ENCODE peak calls at places on chromosome 1, in ten cellular contexts. C, Q, X, B, G, T, E, L, R and P are unnamed samples.

GRCh38 chr1:194477908-194478307 is 1291.5 kb upstream of the B3GALT2 start:
- DNase-seq in C (no peak), Q (no peak), X (no peak), B (no peak), G (no peak), T (no peak), E (no peak), L (no peak), R (no peak), P (no peak)

GRCh38 chr1:212158912-212159796 is 123.6 kb downstream of the DTL start:
- DNase-seq in C (no peak), Q (no peak), X (no peak), B (no peak), G (no peak), T (no peak), E (no peak), L (no peak), R (no peak), P (no peak)

GRCh38 chr1:119779869-119780356 is 11.2 kb upstream of the HMGCS2 start:
- DNase-seq in C (no peak), Q (peak; percentile 64), X (peak; percentile 58), B (peak; percentile 87), G (no peak), T (no peak), E (no peak), L (no peak), R (no peak), P (peak; percentile 28)

GRCh38 chr1:21355956-21356355 is 65.7 kb upstream of the ECE1 start:
- DNase-seq in C (no peak), Q (no peak), X (no peak), B (no peak), G (no peak), T (no peak), E (no peak), L (no peak), R (no peak), P (no peak)

GRCh38 chr1:181204530-181204929 is 116.0 kb downstream of the IER5 start:
- DNase-seq in C (no peak), Q (no peak), X (no peak), B (no peak), G (no peak), T (no peak), E (no peak), L (no peak), R (no peak), P (no peak)

GRCh38 chr1:48775817-48776399 is 783 bp downstream of the BEND5 start:
- DNase-seq in C (no peak), Q (no peak), X (no peak), B (no peak), G (no peak), T (no peak), E (no peak), L (no peak), R (no peak), P (peak; percentile 14)

GRCh38 chr1:36248250-36248894 is 24.1 kb downstream of the THRAP3 start:
- DNase-seq in C (peak; percentile 77), Q (peak; percentile 61), X (peak; percentile 94), B (peak; percentile 95), G (peak; percentile 82), T (peak; percentile 89), E (no peak), L (no peak), R (no peak), P (peak; percentile 92)

GRCh38 chr1:74733616-74734484 is 898 bp downstream of the TYW3 start:
- DNase-seq in C (peak; percentile 34), Q (no peak), X (peak; percentile 81), B (peak; percentile 85), G (no peak), T (peak; percentile 38), E (peak; percentile 87), L (peak; percentile 77), R (no peak), P (peak; percentile 63)

GRCh38 chr1:208028526-208028925 is 117.6 kb upstream of the CD34 start:
- DNase-seq in C (no peak), Q (no peak), X (no peak), B (no peak), G (no peak), T (no peak), E (no peak), L (no peak), R (no peak), P (peak; percentile 34)

GRCh38 chr1:208027861-208028260 is 116.9 kb upstream of the CD34 start:
- DNase-seq in C (no peak), Q (no peak), X (no peak), B (no peak), G (no peak), T (no peak), E (no peak), L (no peak), R (no peak), P (no peak)

GRCh38 chr1:208030320-208031091 is 119.6 kb upstream of the CD34 start:
- DNase-seq in C (no peak), Q (no peak), X (peak; percentile 72), B (peak; percentile 75), G (no peak), T (no peak), E (no peak), L (no peak), R (peak; percentile 67), P (peak; percentile 62)

GRCh38 chr1:208031316-208031931 is 120.5 kb upstream of the CD34 start:
- DNase-seq in C (no peak), Q (no peak), X (no peak), B (no peak), G (no peak), T (no peak), E (no peak), L (no peak), R (no peak), P (no peak)

DNA sequence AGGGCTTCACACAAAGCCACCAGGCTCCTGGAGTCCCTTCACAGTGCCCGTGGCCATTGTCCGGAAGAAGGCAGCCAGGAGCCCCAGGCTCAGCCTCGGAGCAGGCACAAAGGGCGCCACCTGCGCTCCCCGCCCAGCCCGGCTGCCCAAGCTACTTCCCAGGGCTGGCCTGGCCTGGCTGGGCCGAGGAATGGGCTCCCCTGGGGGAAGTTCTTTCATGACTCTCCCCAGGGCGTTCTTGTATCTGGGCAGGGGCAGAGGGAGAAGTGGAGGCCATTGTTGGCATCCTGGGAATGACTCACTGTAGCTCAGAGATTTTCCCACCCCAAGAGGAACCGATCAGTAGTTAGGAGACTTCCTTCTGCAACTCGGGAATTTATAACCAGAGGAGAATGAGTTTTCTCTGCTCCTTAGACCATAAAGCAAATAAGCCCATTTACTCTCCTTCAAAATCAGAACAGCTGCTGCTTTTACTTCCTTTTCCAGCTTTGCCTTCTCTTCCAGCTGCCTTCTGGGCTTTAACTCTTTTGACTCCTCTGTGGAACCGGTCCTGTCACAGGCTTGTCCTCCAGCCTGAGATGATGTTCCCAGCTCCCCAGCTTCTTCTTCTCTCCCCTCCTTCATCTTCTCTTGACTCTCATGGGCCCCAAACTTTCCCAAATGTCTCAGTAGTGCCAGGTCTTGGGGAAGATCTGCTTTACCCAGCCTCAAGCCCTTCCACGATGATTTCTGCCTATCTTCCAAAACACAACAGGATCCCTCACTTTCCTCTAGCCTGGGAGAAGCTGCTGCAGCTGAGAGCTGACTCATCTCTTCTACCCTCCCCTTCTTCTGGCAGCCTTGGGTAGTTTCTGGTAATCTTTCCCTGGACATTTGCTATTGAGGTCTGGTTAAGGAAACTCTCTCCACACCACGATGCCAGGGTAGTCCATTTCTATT is 118.7 kb upstream of the CD34 start:
- DNase-seq in C (no peak), Q (no peak), X (peak; percentile 80), B (peak; percentile 80), G (peak; percentile 84), T (no peak), E (no peak), L (no peak), R (no peak), P (peak; percentile 84)
- H3K4me3 ChIP-seq in C (no peak overlapping the region), Q (no peak overlapping the region), X (no peak overlapping the region), B (no peak overlapping the region), G (no peak overlapping the region), T (no peak overlapping the region), E (no peak overlapping the region), L (no peak overlapping the region), R (no peak overlapping the region), P (no peak overlapping the region)

GRCh38 chr1:176540428-176540827 is 77.5 kb downstream of the PAPPA2 start:
- DNase-seq in C (no peak), Q (no peak), X (no peak), B (no peak), G (no peak), T (no peak), E (no peak), L (no peak), R (no peak), P (no peak)

GRCh38 chr1:176543360-176544136 is 80.6 kb downstream of the PAPPA2 start:
- DNase-seq in C (no peak), Q (no peak), X (no peak), B (no peak), G (no peak), T (no peak), E (no peak), L (no peak), R (no peak), P (no peak)

GRCh38 chr1:176539018-176539417 is 76.0 kb downstream of the PAPPA2 start:
- DNase-seq in C (no peak), Q (no peak), X (no peak), B (no peak), G (no peak), T (no peak), E (no peak), L (no peak), R (no peak), P (no peak)

GRCh38 chr1:176545034-176545639 is 82.2 kb downstream of the PAPPA2 start:
- DNase-seq in C (no peak), Q (no peak), X (no peak), B (no peak), G (no peak), T (no peak), E (no peak), L (no peak), R (no peak), P (no peak)

DNA sequence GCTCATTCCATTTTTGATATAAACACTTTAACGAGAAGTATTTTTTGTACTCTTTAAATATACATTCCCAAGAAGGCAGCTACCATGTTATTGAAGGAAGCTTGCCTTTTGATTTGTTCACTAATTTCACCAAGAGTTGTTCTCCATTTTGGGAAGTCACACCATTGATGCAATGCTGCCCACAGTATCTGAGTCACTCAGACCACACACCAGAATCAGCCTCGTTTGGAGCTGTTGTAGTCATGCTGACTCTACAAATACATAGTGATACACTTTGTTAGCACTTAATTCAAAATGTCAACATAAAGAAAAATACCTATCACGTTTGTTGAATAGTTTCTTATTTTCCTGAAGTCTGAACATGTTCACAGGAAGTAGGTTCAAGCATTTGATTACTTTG is 78.7 kb downstream of the PAPPA2 start:
- DNase-seq in C (no peak), Q (no peak), X (no peak), B (no peak), G (no peak), T (no peak), E (no peak), L (no peak), R (no peak), P (no peak)
- H3K4me3 ChIP-seq in C (no peak overlapping the region), Q (no peak overlapping the region), X (no peak overlapping the region), B (no peak overlapping the region), G (no peak overlapping the region), T (no peak overlapping the region), E (no peak overlapping the region), L (no peak overlapping the region), R (no peak overlapping the region), P (no peak overlapping the region)

GRCh38 chr1:46543382-46543760 is 8.1 kb downstream of the KNCN start:
- DNase-seq in C (no peak), Q (no peak), X (no peak), B (no peak), G (no peak), T (no peak), E (no peak), L (no peak), R (no peak), P (no peak)
- H3K4me3 ChIP-seq in C (no peak overlapping the region), Q (no peak overlapping the region), X (no peak overlapping the region), B (no peak overlapping the region), G (no peak overlapping the region), T (no peak overlapping the region), E (no peak overlapping the region), L (no peak overlapping the region), R (no peak overlapping the region), P (no peak overlapping the region)

GRCh38 chr1:109912214-109912861 is 1.7 kb downstream of the CSF1 start:
- DNase-seq in C (no peak), Q (no peak), X (peak; percentile 27), B (no peak), G (no peak), T (no peak), E (no peak), L (no peak), R (no peak), P (no peak)
- H3K4me3 ChIP-seq in C (peak overlapping the region; percentile 91), Q (no peak overlapping the region), X (peak overlapping the region; percentile 97), B (peak overlapping the region; percentile 95), G (no peak overlapping the region), T (peak overlapping the region; percentile 84), E (no peak overlapping the region), L (no peak overlapping the region), R (peak overlapping the region; percentile 80), P (peak overlapping the region; percentile 97)